ENCODE peak calls at places on chromosomes 5 and 9, in eight cellular contexts. Y is fibroblast of lung, S is ascending aorta, P is psoas muscle, H is ovary, E is SK-N-SH, O is cardiac muscle cell, L is Peyer's patch. R is an unnamed sample.
A peak's percentile ranks its signal among the peaks of the same experiment; 100 is the strongest.

GRCh38 chr9:112334319-112334828 is 955 bp upstream of the PTBP3 start:
- DNase-seq in P (no peak), L (peak; percentile 61), S (no peak), O (no peak), H (no peak), Y (peak; percentile 48), E (no peak), R (no peak)

GRCh38 chr5:88804444-88804843 is 78.5 kb downstream of the MEF2C start:
- DNase-seq in H (no peak), O (no peak), P (no peak), E (no peak), L (no peak), S (no peak), Y (no peak), R (no peak)

GRCh38 chr9:33676746-33677505 is 118.4 kb upstream of the PRSS3 start:
- DNase-seq in E (peak; percentile 84), O (peak; percentile 67), Y (peak; percentile 36), P (peak; percentile 59), H (no peak), L (peak; percentile 17), S (no peak), R (no peak)

GRCh38 chr9:128108784-128109709 is 18.5 kb downstream of the PTGES2 start:
- DNase-seq in Y (no peak), P (peak; percentile 85), O (no peak), L (no peak), H (no peak), S (no peak), E (peak; percentile 24), R (no peak)

GRCh38 chr5:177260961-177261360 is 42.6 kb downstream of the RAB24 start:
- DNase-seq in Y (no peak), L (no peak), O (no peak), P (no peak), E (no peak), H (no peak), S (no peak), R (no peak)

GRCh38 chr5:89073045-89073444 is 190.1 kb upstream of the MEF2C start:
- DNase-seq in L (no peak), Y (no peak), H (no peak), S (no peak), E (no peak), P (no peak), O (no peak), R (no peak)

GRCh38 chr5:100790170-100790665 is 112.9 kb downstream of the ST8SIA4 start:
- DNase-seq in E (no peak), P (no peak), S (no peak), O (peak; percentile 35), Y (no peak), L (no peak), H (no peak), R (no peak)

GRCh38 chr9:14383296-14383695 is 69.4 kb upstream of the NFIB start:
- DNase-seq in H (no peak), P (no peak), Y (peak; percentile 66), L (no peak), S (no peak), E (no peak), O (peak; percentile 32), R (no peak)

GRCh38 chr9:134562146-134562753 is 79.4 kb upstream of the COL5A1 start:
- DNase-seq in O (no peak), H (no peak), E (no peak), S (peak; percentile 15), L (no peak), P (no peak), Y (no peak), R (peak; percentile 35)

GRCh38 chr9:79189511-79189924 is 382.2 kb upstream of the TLE4 start:
- DNase-seq in Y (peak; percentile 99), E (peak; percentile 16), H (no peak), L (no peak), S (no peak), O (no peak), P (peak; percentile 64), R (no peak)

GRCh38 chr9:83281306-83282255 is 218.6 kb upstream of the RASEF start:
- DNase-seq in E (peak; percentile 43), O (peak; percentile 32), S (peak; percentile 67), P (no peak), Y (peak; percentile 79), H (no peak), L (no peak), R (no peak)

GRCh38 chr5:72178910-72179815 is 71.9 kb downstream of the MAP1B start:
- DNase-seq in Y (peak; percentile 94), H (peak; percentile 74), S (peak; percentile 95), P (peak; percentile 73), E (peak; percentile 30), L (no peak), O (no peak), R (peak; percentile 70)

GRCh38 chr9:113155911-113156559 is 5.2 kb downstream of the SLC31A2 start:
- DNase-seq in H (no peak), L (peak; percentile 23), Y (no peak), O (no peak), S (no peak), E (no peak), P (no peak), R (no peak)

GRCh38 chr5:59893061-59893435 is 478 bp downstream of the PDE4D start:
- DNase-seq in E (no peak), O (peak; percentile 2), L (no peak), Y (no peak), H (no peak), S (no peak), P (no peak), R (no peak)

GRCh38 chr5:109877670-109878045 is 187.9 kb downstream of the MAN2A1 start:
- DNase-seq in E (no peak), S (no peak), O (no peak), L (no peak), Y (peak; percentile 64), H (no peak), P (no peak), R (no peak)

GRCh38 chr9:131815971-131816873 is 76.3 kb upstream of the RAPGEF1 start:
- DNase-seq in L (no peak), O (no peak), P (no peak), Y (no peak), H (no peak), E (no peak), S (no peak), R (no peak)
- TF ChIP-seq CTCF in L (no peak), O (no peak), P (no peak), Y (no peak), H (no peak), E (no peak), S (no peak), R (no peak)

DNA sequence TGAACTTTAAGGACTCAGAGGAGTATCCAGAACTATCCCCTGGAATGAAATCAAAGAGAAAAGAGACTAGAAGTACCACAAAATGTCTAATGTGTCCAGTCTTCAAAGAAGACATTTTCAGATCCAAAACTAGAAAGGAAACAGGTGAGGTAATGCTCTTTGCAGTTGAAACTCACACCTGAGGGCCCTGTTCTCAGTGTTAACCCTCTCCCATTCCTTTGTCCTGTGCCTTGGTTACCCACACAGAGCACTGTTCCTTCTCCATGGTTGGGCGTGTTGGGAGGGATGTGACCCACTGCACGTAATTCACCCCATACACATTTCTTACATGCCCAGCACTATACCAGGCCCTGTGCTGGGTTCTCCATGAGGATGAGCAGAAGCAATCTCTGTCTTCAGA is 21.3 kb downstream of the MSANTD3 start:
- DNase-seq in L (no peak), Y (no peak), H (no peak), O (no peak), E (no peak), P (no peak), S (no peak), R (no peak)
- H3K36me3 ChIP-seq in L (no peaks in the 10 kb centered on the region), Y (peaks cover 17% of the 10 kb centered on the region), H (no peaks in the 10 kb centered on the region), O (peaks cover 6% of the 10 kb centered on the region), E (peaks cover 91% of the 10 kb centered on the region), P (peaks cover 34% of the 10 kb centered on the region), S (peaks cover 25% of the 10 kb centered on the region), R (no peaks in the 10 kb centered on the region)

GRCh38 chr5:10145922-10146321 is 103.8 kb downstream of the ATPSCKMT start:
- DNase-seq in Y (peak; percentile 29), P (no peak), O (no peak), S (no peak), H (no peak), L (no peak), E (peak; percentile 43), R (no peak)
- TF ChIP-seq CTCF in Y (peak; percentile 34), P (no peak), O (peak; percentile 42), S (no peak), H (no peak), L (no peak), E (peak; percentile 51), R (no peak)

GRCh38 chr5:55415071-55415470 is 107.3 kb downstream of the MTREX start:
- DNase-seq in L (no peak), S (no peak), P (no peak), Y (peak; percentile 54), E (no peak), H (no peak), O (no peak), R (no peak)

GRCh38 chr5:55411881-55412280 is 104.1 kb downstream of the MTREX start:
- DNase-seq in H (no peak), O (no peak), Y (no peak), E (no peak), P (no peak), L (no peak), S (no peak), R (no peak)

GRCh38 chr5:55418994-55419991 is 111.5 kb downstream of the MTREX start:
- DNase-seq in P (no peak), Y (peak; percentile 78), L (no peak), E (no peak), O (peak; percentile 59), S (no peak), H (no peak), R (no peak)

GRCh38 chr5:55413644-55414043 is 105.9 kb downstream of the MTREX start:
- DNase-seq in O (no peak), H (no peak), L (no peak), Y (no peak), P (no peak), E (no peak), S (no peak), R (no peak)

DNA sequence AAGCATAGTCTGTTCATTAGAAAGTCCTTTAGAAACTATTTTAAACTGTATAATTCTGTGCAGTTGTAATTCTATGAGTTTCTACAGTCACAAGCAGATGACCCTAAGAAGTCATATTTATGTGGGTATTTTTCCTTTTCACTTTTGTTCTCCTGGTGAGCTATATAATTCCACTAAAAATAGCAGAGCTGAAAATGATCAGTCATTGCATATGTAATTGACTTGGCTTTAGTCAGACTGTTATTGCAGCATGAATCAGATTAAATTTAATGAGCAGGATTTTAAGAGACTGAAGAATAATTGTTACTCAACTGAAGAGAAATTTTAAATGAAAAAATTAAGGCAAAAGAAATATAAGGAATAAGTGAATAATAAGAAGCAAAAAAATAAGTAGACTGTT is 108.5 kb downstream of the MTREX start:
- DNase-seq in H (no peak), P (no peak), O (no peak), Y (peak; percentile 38), E (no peak), S (no peak), L (no peak), R (no peak)
- H3K36me3 ChIP-seq in H (no peaks in the 10 kb centered on the region), P (peaks cover 30% of the 10 kb centered on the region), O (peaks cover 9% of the 10 kb centered on the region), Y (no peaks in the 10 kb centered on the region), E (peaks cover 24% of the 10 kb centered on the region), S (peaks cover 14% of the 10 kb centered on the region), L (no peaks in the 10 kb centered on the region), R (no peaks in the 10 kb centered on the region)

R was measured in breast epithelium.